ENCODE peak calls at places on chromosomes 5 and 9, in ten cellular contexts. B is NCI-H1092; P is GDM1; H is spleen; Q is NCI-H2081; D is AML-193; X is stimulated activated CD8-positive, alpha-beta memory T cell treated with anti-CD3 and anti-CD28 coated beads, Interleukin-15, amount 100 ng/mL, for 1 hour; Z is BJ; N is posterior vena cava; U is GM06990. M is an unnamed sample.

GRCh38 chr5:10564838-10565784 is 1.2 kb downstream of the ANKRD33B start:
- DNase-seq in B (no peak), P (no peak), H (peak; percentile 90), Q (no peak), D (no peak), X (no peak), Z (no peak), N (peak; percentile 83), U (no peak), M (no peak)

GRCh38 chr5:100900142-100900795 is 2.8 kb downstream of the ST8SIA4 start:
- DNase-seq in B (no peak), P (peak; percentile 62), H (peak; percentile 88), Q (no peak), D (peak; percentile 66), X (no peak), Z (no peak), N (peak; percentile 76), U (no peak), M (no peak)

GRCh38 chr9:81609782-81610738 is 79.3 kb downstream of the TLE1 start:
- DNase-seq in B (no peak), P (no peak), H (no peak), Q (no peak), D (no peak), X (no peak), Z (no peak), N (no peak), U (no peak), M (peak; percentile 14)

GRCh38 chr5:135244620-135245021 is 154.4 kb downstream of the MACROH2A1 start:
- DNase-seq in B (no peak), P (no peak), H (peak; percentile 51), Q (no peak), D (no peak), X (no peak), Z (no peak), N (peak; percentile 55), U (no peak), M (no peak)

GRCh38 chr5:141961466-141961865 is 3.5 kb upstream of the PCDH12 start:
- DNase-seq in B (no peak), P (no peak), H (no peak), Q (no peak), D (no peak), X (no peak), Z (no peak), N (no peak), U (no peak), M (no peak)

GRCh38 chr5:132484386-132484715 is 6.2 kb downstream of the IRF1 start:
- DNase-seq in B (no peak), P (no peak), H (peak; percentile 63), Q (no peak), D (no peak), X (no peak), Z (no peak), N (peak; percentile 60), U (no peak), M (no peak)

GRCh38 chr5:59833448-59833847 is 60.1 kb downstream of the PDE4D start:
- DNase-seq in B (no peak), P (no peak), H (no peak), Q (no peak), D (no peak), X (no peak), Z (no peak), N (no peak), U (no peak), M (no peak)

GRCh38 chr9:109968702-109969450 is 188.9 kb downstream of the PALM2AKAP2 start:
- DNase-seq in B (no peak), P (no peak), H (no peak), Q (no peak), D (no peak), X (no peak), Z (no peak), N (no peak), U (no peak), M (peak; percentile 20)

GRCh38 chr5:170383227-170383626 is 5.9 kb downstream of the KCNMB1 start:
- DNase-seq in B (no peak), P (no peak), H (no peak), Q (no peak), D (no peak), X (no peak), Z (no peak), N (no peak), U (no peak), M (no peak)

GRCh38 chr5:173697931-173698579 is 81.6 kb upstream of the BOD1 start:
- DNase-seq in B (no peak), P (no peak), H (no peak), Q (peak; percentile 3), D (no peak), X (no peak), Z (no peak), N (no peak), U (no peak), M (no peak)

GRCh38 chr9:105053209-105053652 is 125.3 kb upstream of the ABCA1 start:
- DNase-seq in B (no peak), P (no peak), H (no peak), Q (no peak), D (peak; percentile 61), X (no peak), Z (no peak), N (no peak), U (peak; percentile 12), M (no peak)

GRCh38 chr9:101035098-101035497 is 6.6 kb downstream of the PLPPR1 start:
- DNase-seq in B (no peak), P (no peak), H (no peak), Q (no peak), D (no peak), X (no peak), Z (no peak), N (no peak), U (no peak), M (no peak)

GRCh38 chr5:125717209-125717608 is 706.0 kb upstream of the GRAMD2B start:
- DNase-seq in B (no peak), P (no peak), H (no peak), Q (no peak), D (no peak), X (no peak), Z (peak; percentile 25), N (no peak), U (no peak), M (no peak)

GRCh38 chr5:154993461-154993860 is 20.1 kb upstream of the KIF4B start:
- DNase-seq in B (no peak), P (no peak), H (no peak), Q (no peak), D (no peak), X (no peak), Z (no peak), N (no peak), U (no peak), M (no peak)

GRCh38 chr9:77807295-77807694 is 159.2 kb upstream of the GNA14 start:
- DNase-seq in B (no peak), P (no peak), H (no peak), Q (no peak), D (peak; percentile 67), X (no peak), Z (peak; percentile 46), N (no peak), U (no peak), M (no peak)

GRCh38 chr9:69888876-69889585 is 68.4 kb downstream of the CFAP95 start:
- DNase-seq in B (no peak), P (no peak), H (no peak), Q (no peak), D (no peak), X (no peak), Z (no peak), N (no peak), U (peak; percentile 4), M (no peak)

GRCh38 chr5:172729588-172729987 is 41.4 kb downstream of the DUSP1 start:
- DNase-seq in B (no peak), P (no peak), H (peak; percentile 68), Q (no peak), D (no peak), X (no peak), Z (no peak), N (peak; percentile 67), U (no peak), M (no peak)

GRCh38 chr9:77211561-77211960 is 34.2 kb downstream of the VPS13A start:
- DNase-seq in B (no peak), P (no peak), H (no peak), Q (no peak), D (no peak), X (no peak), Z (no peak), N (no peak), U (no peak), M (no peak)

GRCh38 chr9:114156658-114157421 is 1.5 kb downstream of the COL27A1 start:
- DNase-seq in B (no peak), P (no peak), H (no peak), Q (no peak), D (no peak), X (no peak), Z (no peak), N (no peak), U (no peak), M (peak; percentile 58)

GRCh38 chr5:39420482-39421145 is 4.2 kb downstream of the DAB2 start:
- DNase-seq in B (no peak), P (peak; percentile 73), H (no peak), Q (no peak), D (peak; percentile 41), X (no peak), Z (peak; percentile 72), N (peak; percentile 91), U (no peak), M (peak; percentile 74)